ENCODE peak calls at places on chromosomes 1 and 21, in nine cellular contexts. D, X, T, P, B, H, N, E and Z are unnamed samples.

GRCh38 chr1:198118136-198118535 is 38.7 kb upstream of the NEK7 start:
- DNase-seq in D (no peak), X (no peak), T (no peak), P (peak), B (peak), H (peak), N (no peak), E (peak), Z (no peak)

GRCh38 chr21:45990049-45990711 is 8.6 kb downstream of the COL6A1 start:
- DNase-seq in D (peak), X (no peak), T (no peak), P (no peak), B (no peak), H (no peak), N (no peak), E (no peak), Z (no peak)

GRCh38 chr1:118913818-118914217 is 74.3 kb downstream of the TBX15 start:
- DNase-seq in D (no peak), X (no peak), T (no peak), P (no peak), B (no peak), H (no peak), N (no peak), E (no peak), Z (no peak)

GRCh38 chr1:163609858-163610257 is 288.1 kb downstream of the NUF2 start:
- DNase-seq in D (no peak), X (no peak), T (no peak), P (no peak), B (no peak), H (no peak), N (no peak), E (no peak), Z (no peak)

GRCh38 chr1:57615956-57616355 is 192.1 kb upstream of the DAB1 start:
- DNase-seq in D (no peak), X (no peak), T (no peak), P (no peak), B (no peak), H (no peak), N (no peak), E (no peak), Z (no peak)

GRCh38 chr1:112849425-112849966 is 106.5 kb downstream of the SLC16A1 start:
- DNase-seq in D (peak), X (no peak), T (peak), P (no peak), B (no peak), H (no peak), N (peak), E (peak), Z (peak)

GRCh38 chr1:201554167-201554600 is 15.3 kb downstream of the NAV1 start:
- DNase-seq in D (no peak), X (no peak), T (no peak), P (no peak), B (no peak), H (no peak), N (no peak), E (no peak), Z (no peak)

GRCh38 chr1:159055181-159055621 is 21.4 kb downstream of the AIM2 start:
- DNase-seq in D (no peak), X (peak), T (no peak), P (peak), B (no peak), H (no peak), N (no peak), E (no peak), Z (no peak)

GRCh38 chr1:119778886-119779560 is 10.3 kb upstream of the HMGCS2 start:
- DNase-seq in D (no peak), X (no peak), T (no peak), P (no peak), B (no peak), H (no peak), N (no peak), E (no peak), Z (no peak)

GRCh38 chr1:178238722-178239510 is 145.0 kb downstream of the RASAL2 start:
- DNase-seq in D (no peak), X (no peak), T (no peak), P (peak), B (peak), H (no peak), N (no peak), E (peak), Z (peak)

GRCh38 chr1:2787163-2787911 is 14.2 kb downstream of the TTC34 start:
- DNase-seq in D (no peak), X (no peak), T (peak), P (no peak), B (no peak), H (no peak), N (no peak), E (no peak), Z (no peak)

GRCh38 chr1:65343286-65343685 is 33.9 kb downstream of the DNAJC6 start:
- DNase-seq in D (no peak), X (no peak), T (no peak), P (no peak), B (no peak), H (no peak), N (no peak), E (peak), Z (no peak)

GRCh38 chr1:147539122-147539575 is 2.2 kb upstream of the BCL9 start:
- DNase-seq in D (no peak), X (no peak), T (no peak), P (peak), B (peak), H (no peak), N (no peak), E (peak), Z (peak)

GRCh38 chr1:40309374-40310128 is 7.5 kb downstream of the COL9A2 start:
- DNase-seq in D (no peak), X (no peak), T (no peak), P (peak), B (no peak), H (no peak), N (no peak), E (no peak), Z (no peak)